ENCODE peak calls at places on chromosome 14, in six cellular contexts. G is nephron progenitor cell, U is left ventricle myocardium inferior, Z is GM20000, E is uterus, R is fibroblast of mammary gland. D is an unnamed sample.

GRCh38 chr14:71139058-71139946 is 232.0 kb downstream of the PCNX1 start:
- DNase-seq in G (peak; percentile 69), U (peak; percentile 37), Z (peak; percentile 65), E (no peak), R (peak; percentile 59), D (peak; percentile 63)

GRCh38 chr14:54610051-54610977 is 43.4 kb downstream of the SAMD4A start:
- DNase-seq in G (no peak), U (no peak), Z (no peak), E (no peak), R (peak; percentile 57), D (peak; percentile 36)

GRCh38 chr14:33943081-33943480 is 7.8 kb downstream of the EGLN3 start:
- DNase-seq in G (no peak), U (no peak), Z (no peak), E (no peak), R (no peak), D (no peak)

GRCh38 chr14:62117010-62117717 is 354.9 kb downstream of the SNAPC1 start:
- DNase-seq in G (peak; percentile 92), U (peak; percentile 58), Z (peak; percentile 69), E (peak; percentile 13), R (peak; percentile 30), D (peak; percentile 33)

GRCh38 chr14:65187421-65188049 is 85.2 kb upstream of the MAX start:
- DNase-seq in G (no peak), U (no peak), Z (no peak), E (no peak), R (no peak), D (no peak)

GRCh38 chr14:55347040-55347439 is 64.6 kb downstream of the ATG14 start:
- DNase-seq in G (no peak), U (no peak), Z (no peak), E (no peak), R (no peak), D (no peak)

GRCh38 chr14:101876539-101876938 is 87.8 kb upstream of the DYNC1H1 start:
- DNase-seq in G (no peak), U (peak; percentile 79), Z (peak; percentile 84), E (peak; percentile 92), R (peak; percentile 93), D (peak; percentile 71)

GRCh38 chr14:103628221-103628683 is 759 bp upstream of the KLC1 start:
- DNase-seq in G (peak; percentile 72), U (peak; percentile 78), Z (peak; percentile 68), E (peak; percentile 69), R (peak; percentile 81), D (peak; percentile 75)

GRCh38 chr14:99229654-99230215 is 42.3 kb downstream of the BCL11B start:
- DNase-seq in G (peak; percentile 44), U (no peak), Z (no peak), E (no peak), R (no peak), D (no peak)

GRCh38 chr14:38248629-38249028 is 7.3 kb downstream of the CLEC14A start:
- DNase-seq in G (no peak), U (no peak), Z (no peak), E (no peak), R (no peak), D (no peak)

GRCh38 chr14:70789361-70789760 is 20.0 kb downstream of the MAP3K9 start:
- DNase-seq in G (no peak), U (no peak), Z (no peak), E (no peak), R (peak; percentile 53), D (peak; percentile 50)

GRCh38 chr14:100282083-100282350 is 24.2 kb downstream of the SLC25A29 start:
- DNase-seq in G (no peak), U (no peak), Z (no peak), E (no peak), R (no peak), D (no peak)

GRCh38 chr14:70036665-70037064 is 152.1 kb downstream of the SLC8A3 start:
- DNase-seq in G (peak; percentile 39), U (no peak), Z (no peak), E (no peak), R (peak; percentile 19), D (no peak)

GRCh38 chr14:35335388-35336092 is 43.4 kb downstream of the PSMA6 start:
- DNase-seq in G (no peak), U (peak; percentile 57), Z (no peak), E (peak; percentile 73), R (peak; percentile 21), D (peak; percentile 11)

GRCh38 chr14:70907996-70908917 is 998 bp downstream of the PCNX1 start:
- DNase-seq in G (peak; percentile 50), U (peak; percentile 58), Z (peak; percentile 71), E (peak; percentile 49), R (peak; percentile 65), D (peak; percentile 74)

GRCh38 chr14:61406198-61406597 is 84.8 kb downstream of the PRKCH start:
- DNase-seq in G (no peak), U (no peak), Z (no peak), E (no peak), R (no peak), D (peak; percentile 7)

GRCh38 chr14:89024691-89025090 is 200.2 kb downstream of the TTC8 start:
- DNase-seq in G (no peak), U (no peak), Z (no peak), E (no peak), R (peak; percentile 11), D (no peak)

GRCh38 chr14:68759017-68759569 is 33.8 kb downstream of the ZFP36L1 start:
- DNase-seq in G (no peak), U (no peak), Z (no peak), E (no peak), R (no peak), D (no peak)

GRCh38 chr14:103361868-103362267 is 23.3 kb upstream of the MARK3 start:
- DNase-seq in G (no peak), U (no peak), Z (no peak), E (no peak), R (peak; percentile 98), D (peak; percentile 99)

GRCh38 chr14:21098134-21098891 is at the start of gene ZNF219:
- DNase-seq in G (peak; percentile 73), U (peak; percentile 74), Z (peak; percentile 64), E (peak; percentile 75), R (peak; percentile 54), D (peak; percentile 43)

GRCh38 chr14:22276913-22277816 is 311.9 kb downstream of the DAD1 start:
- DNase-seq in G (no peak), U (no peak), Z (peak; percentile 21), E (no peak), R (peak; percentile 30), D (peak; percentile 46)

GRCh38 chr14:100895411-100895810 is 8.1 kb downstream of the RTL1 start:
- DNase-seq in G (no peak), U (no peak), Z (no peak), E (no peak), R (no peak), D (no peak)

GRCh38 chr14:51004352-51004800 is 60.1 kb upstream of the PYGL start:
- DNase-seq in G (no peak), U (no peak), Z (no peak), E (no peak), R (no peak), D (peak; percentile 52)

GRCh38 chr14:37707716-37708115 is 112.3 kb downstream of the TTC6 start:
- DNase-seq in G (no peak), U (no peak), Z (no peak), E (no peak), R (no peak), D (no peak)

GRCh38 chr14:58865520-58866281 is 227.9 kb downstream of the DACT1 start:
- DNase-seq in G (no peak), U (no peak), Z (no peak), E (no peak), R (peak; percentile 94), D (peak; percentile 78)

GRCh38 chr14:65423986-65424385 is 11.5 kb downstream of the FUT8 start:
- DNase-seq in G (no peak), U (no peak), Z (no peak), E (no peak), R (no peak), D (no peak)

GRCh38 chr14:84343637-84344036 is 1186.3 kb upstream of the FLRT2 start:
- DNase-seq in G (no peak), U (no peak), Z (no peak), E (no peak), R (peak; percentile 33), D (peak; percentile 65)

GRCh38 chr14:68979722-68980552 is 835 bp upstream of the ACTN1 start:
- DNase-seq in G (peak; percentile 63), U (peak; percentile 50), Z (peak; percentile 38), E (peak; percentile 58), R (peak; percentile 48), D (no peak)

GRCh38 chr14:105023791-105024480 is 3.1 kb upstream of the CDCA4 start:
- DNase-seq in G (no peak), U (no peak), Z (no peak), E (no peak), R (peak; percentile 81), D (peak; percentile 39)
- TF ChIP-seq CTCF in G (no peak), U (no peak), Z (no peak), E (no peak), R (no peak), D (no peak)

GRCh38 chr14:77212933-77213656 is 31.5 kb downstream of the TMEM63C start:
- DNase-seq in G (peak; percentile 71), U (no peak), Z (peak; percentile 73), E (no peak), R (peak; percentile 8), D (peak; percentile 29)
- TF ChIP-seq CTCF in G (peak; percentile 75), U (peak; percentile 59), Z (peak; percentile 82), E (no peak), R (peak; percentile 60), D (peak; percentile 83)

GRCh38 chr14:93219103-93219726 is 12.2 kb downstream of the UBR7 start:
- DNase-seq in G (peak; percentile 27), U (no peak), Z (peak; percentile 59), E (no peak), R (peak; percentile 72), D (peak; percentile 75)
- TF ChIP-seq CTCF in G (peak; percentile 54), U (peak; percentile 61), Z (peak; percentile 61), E (peak; percentile 24), R (peak; percentile 71), D (peak; percentile 55)

GRCh38 chr14:74302160-74302628 is 540 bp downstream of the ABCD4 start:
- DNase-seq in G (no peak), U (no peak), Z (peak; percentile 73), E (no peak), R (peak; percentile 56), D (peak; percentile 65)
- TF ChIP-seq CTCF in G (peak; percentile 37), U (peak; percentile 54), Z (no peak), E (peak; percentile 47), R (peak; percentile 63), D (peak; percentile 63)

DNA sequence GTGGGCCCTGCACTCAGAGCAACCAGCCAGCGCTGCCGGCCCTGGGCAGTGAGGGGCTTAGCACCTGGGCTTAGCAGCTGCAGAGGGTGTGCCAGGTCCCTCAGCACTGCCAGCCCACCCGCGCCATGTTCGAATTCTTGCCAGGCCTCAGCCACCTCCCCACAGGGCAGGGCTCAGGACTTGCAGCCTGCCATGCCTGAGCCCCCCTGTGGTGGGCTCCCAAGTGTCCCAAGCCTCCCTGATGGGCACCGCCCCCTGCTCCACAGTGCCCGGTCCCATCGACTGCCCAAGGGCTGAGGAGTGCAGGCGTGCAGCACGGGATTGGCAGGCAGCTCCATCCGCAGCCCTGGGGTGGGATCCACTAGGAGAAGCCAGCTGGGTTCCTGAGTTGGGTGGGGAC is 98.0 kb upstream of the NID2 start:
- DNase-seq in G (no peak), U (no peak), Z (no peak), E (no peak), R (no peak), D (no peak)
- TF ChIP-seq CTCF in G (no peak), U (no peak), Z (no peak), E (no peak), R (no peak), D (no peak)

D was measured in cardiac fibroblast.